ENCODE peak calls at places on chromosomes 7 and 10, in four cellular contexts. One of them, this sample, is unnamed.

GRCh38 chr7:77866370-77866769 is 67.8 kb downstream of the PHTF2 start:
- DNase-seq in thyroid gland: no peak
- DNase-seq in transverse colon: no peak
- DNase-seq in heart left ventricle: no peak
- DNase-seq in this sample: no peak

GRCh38 chr10:132715791-132716680 is 69.9 kb downstream of the NKX6-2 start:
- DNase-seq in heart left ventricle: peak
- DNase-seq in thyroid gland: no peak
- DNase-seq in transverse colon: no peak
- DNase-seq in this sample: no peak

GRCh38 chr10:103276941-103277712 is at the start of gene INA:
- DNase-seq in heart left ventricle: no peak
- DNase-seq in thyroid gland: peak
- DNase-seq in transverse colon: no peak
- DNase-seq in this sample: no peak

GRCh38 chr10:95236068-95236903 is 42.2 kb downstream of the ACSM6 start:
- DNase-seq in heart left ventricle: no peak
- DNase-seq in transverse colon: no peak
- DNase-seq in thyroid gland: no peak
- DNase-seq in this sample: no peak

GRCh38 chr10:59177031-59177861 is 803 bp downstream of the PHYHIPL start:
- DNase-seq in thyroid gland: no peak
- DNase-seq in transverse colon: no peak
- DNase-seq in heart left ventricle: peak
- DNase-seq in this sample: no peak

GRCh38 chr10:133474833-133475734 is 21.3 kb downstream of the SCART1 start:
- DNase-seq in heart left ventricle: no peak
- DNase-seq in transverse colon: no peak
- DNase-seq in thyroid gland: no peak
- DNase-seq in this sample: no peak

GRCh38 chr7:130831817-130832481 is 97.9 kb upstream of the KLF14 start:
- DNase-seq in transverse colon: no peak
- DNase-seq in thyroid gland: no peak
- DNase-seq in heart left ventricle: no peak
- DNase-seq in this sample: no peak

GRCh38 chr10:1410469-1411395 is 326.6 kb downstream of the ADARB2 start:
- DNase-seq in transverse colon: no peak
- DNase-seq in heart left ventricle: no peak
- DNase-seq in thyroid gland: no peak
- DNase-seq in this sample: no peak

GRCh38 chr10:19795691-19796090 is 20.5 kb upstream of the PLXDC2 start:
- DNase-seq in heart left ventricle: no peak
- DNase-seq in thyroid gland: no peak
- DNase-seq in transverse colon: no peak
- DNase-seq in this sample: no peak

GRCh38 chr7:39921505-39922250 is 28.4 kb upstream of the CDK13 start:
- DNase-seq in transverse colon: no peak
- DNase-seq in thyroid gland: no peak
- DNase-seq in heart left ventricle: no peak
- DNase-seq in this sample: peak

GRCh38 chr10:116466715-116467422 is 39.2 kb downstream of the PNLIPRP3 start:
- DNase-seq in thyroid gland: no peak
- DNase-seq in transverse colon: no peak
- DNase-seq in heart left ventricle: no peak
- DNase-seq in this sample: no peak

GRCh38 chr10:130547368-130547767 is 411.2 kb downstream of the GLRX3 start:
- DNase-seq in heart left ventricle: no peak
- DNase-seq in transverse colon: no peak
- DNase-seq in thyroid gland: no peak
- DNase-seq in this sample: no peak

GRCh38 chr7:44310221-44310848 is 15.1 kb downstream of the CAMK2B start:
- DNase-seq in heart left ventricle: no peak
- DNase-seq in transverse colon: no peak
- DNase-seq in thyroid gland: no peak
- DNase-seq in this sample: no peak

GRCh38 chr7:95469850-95470249 is 15.9 kb upstream of the ASB4 start:
- DNase-seq in thyroid gland: no peak
- DNase-seq in heart left ventricle: no peak
- DNase-seq in transverse colon: no peak
- DNase-seq in this sample: no peak

GRCh38 chr7:150375662-150376521 is 3.2 kb upstream of the ZNF775 start:
- DNase-seq in transverse colon: peak
- DNase-seq in heart left ventricle: no peak
- DNase-seq in thyroid gland: no peak
- DNase-seq in this sample: no peak

GRCh38 chr7:134351424-134351823 is 34.7 kb upstream of the SLC35B4 start:
- DNase-seq in transverse colon: no peak
- DNase-seq in heart left ventricle: no peak
- DNase-seq in thyroid gland: peak
- DNase-seq in this sample: no peak

GRCh38 chr7:139080905-139081304 is 28.6 kb downstream of the ZC3HAV1 start:
- DNase-seq in transverse colon: no peak
- DNase-seq in thyroid gland: no peak
- DNase-seq in heart left ventricle: peak
- DNase-seq in this sample: no peak

GRCh38 chr10:94002156-94002555 is 8.4 kb downstream of the PLCE1 start:
- DNase-seq in thyroid gland: no peak
- DNase-seq in transverse colon: peak
- DNase-seq in heart left ventricle: peak
- DNase-seq in this sample: peak

GRCh38 chr7:4051696-4052095 is 630.4 kb upstream of the FOXK1 start:
- DNase-seq in heart left ventricle: no peak
- DNase-seq in thyroid gland: no peak
- DNase-seq in transverse colon: no peak
- DNase-seq in this sample: no peak

GRCh38 chr7:55189447-55189760 is 170.6 kb downstream of the EGFR start:
- DNase-seq in heart left ventricle: no peak
- DNase-seq in transverse colon: no peak
- DNase-seq in thyroid gland: no peak
- DNase-seq in this sample: no peak

GRCh38 chr7:127598318-127598717 is 4.8 kb downstream of the FSCN3 start:
- DNase-seq in heart left ventricle: no peak
- DNase-seq in transverse colon: no peak
- DNase-seq in thyroid gland: no peak
- DNase-seq in this sample: no peak

GRCh38 chr7:84629640-84630318 is 435.2 kb upstream of the SEMA3A start:
- DNase-seq in thyroid gland: no peak
- DNase-seq in heart left ventricle: no peak
- DNase-seq in transverse colon: no peak
- DNase-seq in this sample: no peak

GRCh38 chr7:148821422-148821821 is 62.7 kb downstream of the EZH2 start:
- DNase-seq in heart left ventricle: no peak
- DNase-seq in thyroid gland: no peak
- DNase-seq in transverse colon: no peak
- DNase-seq in this sample: no peak

GRCh38 chr7:149241695-149242094 is 2.2 kb downstream of the ZNF212 start:
- DNase-seq in thyroid gland: no peak
- DNase-seq in transverse colon: no peak
- DNase-seq in heart left ventricle: no peak
- DNase-seq in this sample: no peak

GRCh38 chr10:127145173-127145572 is 51.2 kb downstream of the INSYN2A start:
- DNase-seq in transverse colon: no peak
- DNase-seq in heart left ventricle: no peak
- DNase-seq in thyroid gland: no peak
- DNase-seq in this sample: no peak

GRCh38 chr7:155392726-155393570 is 65.0 kb upstream of the EN2 start:
- DNase-seq in heart left ventricle: no peak
- DNase-seq in thyroid gland: no peak
- DNase-seq in transverse colon: no peak
- DNase-seq in this sample: no peak

GRCh38 chr10:15099886-15100285 is 2.7 kb downstream of the RPP38 start:
- DNase-seq in heart left ventricle: no peak
- DNase-seq in thyroid gland: no peak
- DNase-seq in transverse colon: no peak
- DNase-seq in this sample: no peak

GRCh38 chr10:15092855-15093408 is 4.2 kb upstream of the RPP38 start:
- DNase-seq in transverse colon: no peak
- DNase-seq in heart left ventricle: no peak
- DNase-seq in thyroid gland: no peak
- DNase-seq in this sample: no peak

GRCh38 chr10:15096661-15097010 is 519 bp upstream of the RPP38 start:
- DNase-seq in heart left ventricle: no peak
- DNase-seq in transverse colon: no peak
- DNase-seq in thyroid gland: no peak
- DNase-seq in this sample: no peak

GRCh38 chr10:15091418-15091817 is 2.8 kb upstream of the ACBD7 start:
- DNase-seq in transverse colon: no peak
- DNase-seq in thyroid gland: no peak
- DNase-seq in heart left ventricle: no peak
- DNase-seq in this sample: no peak

DNA sequence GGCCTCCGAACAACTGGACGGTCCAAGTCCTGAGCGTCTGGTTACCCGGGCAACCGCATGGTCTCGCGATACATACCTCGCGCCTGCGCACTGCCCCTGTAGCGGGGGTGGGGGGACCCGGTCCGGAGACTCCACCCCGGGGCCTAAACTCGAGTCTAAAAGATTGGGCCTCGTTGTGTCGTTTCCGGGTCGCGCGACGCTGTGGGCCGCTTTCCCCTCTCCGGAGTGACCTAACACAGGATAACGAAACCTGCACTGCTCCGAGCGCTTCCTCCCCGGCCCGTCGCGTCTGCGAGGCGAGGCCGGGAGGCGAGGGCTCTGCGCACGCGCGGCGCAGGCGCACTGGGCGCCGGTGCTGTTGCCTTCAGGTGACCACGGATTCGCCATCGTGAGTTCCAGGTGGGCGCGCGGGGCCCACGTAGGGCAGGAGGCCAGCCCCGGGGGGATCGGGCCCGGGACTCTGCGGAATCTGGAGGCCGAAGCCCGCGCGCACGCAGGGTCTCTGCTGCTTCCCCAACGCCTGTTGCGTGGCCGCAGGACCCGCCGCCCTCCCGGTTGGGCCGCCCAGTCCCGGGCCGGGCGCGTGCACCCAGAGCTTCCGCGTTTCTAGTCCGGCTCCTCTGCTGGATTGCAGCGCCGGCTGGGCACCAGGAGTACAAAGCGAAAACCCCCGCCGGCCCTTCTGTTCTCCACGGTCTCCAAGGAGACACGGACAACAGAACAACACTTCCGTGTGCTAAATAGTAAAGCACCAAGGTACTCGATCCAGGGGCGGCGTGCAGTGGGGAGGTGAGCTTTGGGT is at the start of gene RPP38:
- DNase-seq in thyroid gland: peak
- DNase-seq in transverse colon: peak
- DNase-seq in heart left ventricle: peak
- DNase-seq in this sample: peak
- TF ChIP-seq POLR2A in thyroid gland: peak
- TF ChIP-seq POLR2A in transverse colon: peak
- TF ChIP-seq POLR2A in heart left ventricle: no peak
- TF ChIP-seq POLR2A in this sample: peak

DNA sequence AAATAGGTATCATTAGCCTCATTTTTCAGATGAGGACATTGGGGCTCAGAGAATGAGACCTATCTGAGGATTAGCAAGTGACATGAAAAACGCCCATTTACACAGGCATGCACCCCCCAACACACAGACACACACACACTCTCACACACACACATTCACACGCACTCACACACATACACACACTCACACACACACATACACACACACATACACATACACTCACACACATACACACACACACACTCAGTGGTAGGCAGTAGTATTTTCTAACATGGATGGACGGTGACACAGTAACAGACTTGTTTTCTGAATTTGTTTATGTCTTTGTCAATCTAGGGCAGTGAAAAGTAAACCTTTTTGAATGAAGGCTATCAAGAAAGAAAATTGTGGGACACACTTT is 21.3 kb downstream of the DGKI start:
- DNase-seq in transverse colon: no peak
- DNase-seq in thyroid gland: no peak
- DNase-seq in heart left ventricle: no peak
- DNase-seq in this sample: no peak
- TF ChIP-seq CTCF in transverse colon: no peak
- TF ChIP-seq CTCF in thyroid gland: no peak
- TF ChIP-seq CTCF in heart left ventricle: no peak
- TF ChIP-seq CTCF in this sample: no peak

DNA sequence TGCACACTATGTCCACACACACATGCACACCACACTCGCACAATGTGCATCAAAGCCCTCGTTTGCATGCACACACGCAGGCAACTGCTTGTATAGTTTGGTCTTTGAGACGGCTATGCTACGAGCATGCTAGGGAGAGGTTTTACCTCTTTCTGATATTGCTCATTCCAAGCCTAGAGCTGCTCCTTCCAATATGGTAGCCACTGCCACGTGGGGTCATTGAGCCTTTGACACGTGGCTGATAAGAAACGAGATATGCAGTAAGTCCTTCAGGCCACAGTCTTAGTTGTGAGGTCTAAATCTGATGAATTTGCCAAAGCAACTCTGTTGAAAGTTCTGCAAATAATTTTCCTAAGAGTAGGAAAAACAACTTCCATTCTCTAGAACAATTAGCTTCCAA is 204.4 kb downstream of the KLF6 start:
- DNase-seq in heart left ventricle: no peak
- DNase-seq in transverse colon: no peak
- DNase-seq in thyroid gland: no peak
- DNase-seq in this sample: no peak
- TF ChIP-seq POLR2A in heart left ventricle: no peak
- TF ChIP-seq POLR2A in transverse colon: no peak
- TF ChIP-seq POLR2A in thyroid gland: no peak
- TF ChIP-seq POLR2A in this sample: no peak

GRCh38 chr7:26497801-26498596 is 206.3 kb downstream of the SNX10 start:
- DNase-seq in transverse colon: no peak
- DNase-seq in thyroid gland: no peak
- DNase-seq in heart left ventricle: no peak
- DNase-seq in this sample: no peak

GRCh38 chr7:26495569-26495968 is 203.9 kb downstream of the SNX10 start:
- DNase-seq in heart left ventricle: no peak
- DNase-seq in transverse colon: no peak
- DNase-seq in thyroid gland: no peak
- DNase-seq in this sample: no peak

GRCh38 chr7:26499316-26499897 is 207.7 kb downstream of the SNX10 start:
- DNase-seq in thyroid gland: no peak
- DNase-seq in transverse colon: peak
- DNase-seq in heart left ventricle: no peak
- DNase-seq in this sample: no peak

GRCh38 chr7:26504417-26504816 is 212.8 kb downstream of the SNX10 start:
- DNase-seq in thyroid gland: no peak
- DNase-seq in transverse colon: no peak
- DNase-seq in heart left ventricle: no peak
- DNase-seq in this sample: no peak

DNA sequence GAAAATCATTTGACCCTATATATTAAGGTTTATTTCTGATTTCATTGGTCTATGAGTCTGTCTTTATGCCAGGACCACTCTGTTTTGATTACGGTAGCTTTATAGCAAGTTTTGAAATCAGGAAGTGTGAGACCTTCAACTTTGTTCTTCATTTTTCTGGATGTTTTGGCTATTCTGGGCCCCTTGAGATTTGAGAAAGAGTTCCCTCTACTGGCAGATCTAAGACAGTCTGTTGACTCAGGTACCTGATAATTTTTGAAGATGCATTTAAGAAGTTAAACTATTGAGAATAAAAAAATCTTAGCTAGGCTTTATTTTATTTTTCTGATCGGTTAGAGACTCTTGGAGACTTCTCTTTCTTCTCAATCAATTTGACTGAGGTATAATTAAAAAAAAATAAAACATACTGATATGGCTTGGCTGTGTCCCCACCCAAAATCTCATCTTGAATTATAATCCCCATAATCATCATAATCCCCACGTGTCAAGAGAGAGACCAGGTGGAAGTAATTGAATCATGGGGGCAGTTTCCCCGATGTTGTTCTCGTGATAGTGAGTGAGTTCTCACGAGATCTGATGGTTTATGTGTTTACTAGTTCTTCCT is 209.2 kb downstream of the SNX10 start:
- DNase-seq in heart left ventricle: no peak
- DNase-seq in transverse colon: no peak
- DNase-seq in thyroid gland: no peak
- DNase-seq in this sample: no peak
- TF ChIP-seq CTCF in heart left ventricle: peak
- TF ChIP-seq CTCF in transverse colon: peak
- TF ChIP-seq CTCF in thyroid gland: no peak
- TF ChIP-seq CTCF in this sample: no peak